ENCODE peak calls at places on chromosomes 11 and 22, in five cellular contexts. Z is esophagus squamous epithelium, M is fibroblast of the aortic adventitia, Q is fibroblast of lung, P is AG10803. C is an unnamed sample.

GRCh38 chr11:91421586-91421985 is 803.0 kb upstream of the FAT3 start:
- DNase-seq in P (no peak), Q (no peak), M (no peak), Z (no peak), C (no peak)

GRCh38 chr11:75534291-75535038 is 8.7 kb upstream of the GDPD5 start:
- DNase-seq in P (no peak), Q (no peak), Z (no peak), M (no peak), C (no peak)

GRCh38 chr22:42791721-42792452 is 65.2 kb downstream of the ARFGAP3 start:
- DNase-seq in Z (no peak), Q (no peak), M (no peak), P (peak), C (no peak)

GRCh38 chr11:15692739-15693138 is 578.0 kb downstream of the INSC start:
- DNase-seq in Q (peak), Z (no peak), P (no peak), M (no peak), C (no peak)

GRCh38 chr11:13487661-13488030 is 8.2 kb downstream of the PTH start:
- DNase-seq in P (peak), M (peak), Z (no peak), Q (no peak), C (no peak)

GRCh38 chr22:19802881-19803735 is 42.5 kb downstream of the TBX1 start:
- DNase-seq in M (no peak), Q (no peak), Z (no peak), P (no peak), C (no peak)

GRCh38 chr22:50192825-50193204 is 7.1 kb downstream of the TRABD start:
- DNase-seq in P (no peak), M (no peak), Z (no peak), Q (no peak), C (no peak)

GRCh38 chr11:70435765-70436500 is 37.6 kb downstream of the CTTN start:
- DNase-seq in M (no peak), Z (no peak), P (no peak), Q (no peak), C (no peak)

GRCh38 chr11:837189-837989 is 4.6 kb downstream of the CD151 start:
- DNase-seq in Z (no peak), Q (no peak), P (no peak), M (no peak), C (no peak)

GRCh38 chr11:1573847-1574255 is 1.8 kb upstream of the DUSP8 start:
- DNase-seq in M (no peak), Q (no peak), P (no peak), Z (no peak), C (no peak)

GRCh38 chr11:104663190-104664140 is 234.8 kb downstream of the CASP12 start:
- DNase-seq in M (no peak), Z (no peak), Q (no peak), P (peak), C (peak)

GRCh38 chr11:92277871-92278270 is 53.3 kb downstream of the FAT3 start:
- DNase-seq in Z (no peak), M (no peak), P (no peak), Q (peak), C (peak)

GRCh38 chr11:8011981-8012444 is 24.9 kb downstream of the EIF3F start:
- DNase-seq in M (peak), Z (no peak), P (peak), Q (peak), C (peak)

GRCh38 chr11:2725367-2726300 is 25.8 kb upstream of the KCNQ1OT1 start:
- DNase-seq in M (peak), Q (peak), Z (no peak), P (peak), C (peak)

GRCh38 chr11:8092587-8093424 is 11.8 kb downstream of the TUB start:
- DNase-seq in Q (peak), Z (no peak), P (peak), M (peak), C (peak)

GRCh38 chr22:31818481-31819392 is 64.9 kb downstream of the DEPDC5 start:
- DNase-seq in Q (peak), M (peak), P (peak), Z (no peak), C (no peak)

GRCh38 chr11:7495997-7496545 is 10.8 kb downstream of the OLFML1 start:
- DNase-seq in Z (no peak), M (no peak), Q (no peak), P (no peak), C (no peak)

GRCh38 chr11:44934110-44934509 is 16.6 kb downstream of the TP53I11 start:
- DNase-seq in M (no peak), Z (no peak), Q (no peak), P (no peak), C (no peak)

GRCh38 chr11:118918128-118918685 is 7.5 kb downstream of the BCL9L start:
- DNase-seq in Z (no peak), M (peak), P (peak), Q (peak), C (peak)

GRCh38 chr11:69546735-69547370 is 65.4 kb downstream of the LINC01488 start:
- DNase-seq in Q (no peak), Z (no peak), M (no peak), P (no peak), C (no peak)

GRCh38 chr22:39997939-39998726 is 3.4 kb downstream of the FAM83F start:
- DNase-seq in P (no peak), M (no peak), Z (no peak), Q (peak), C (no peak)

GRCh38 chr11:119361056-119361787 is 14.7 kb upstream of the MFRP start:
- DNase-seq in M (peak), P (peak), Q (peak), Z (no peak), C (peak)

GRCh38 chr22:32852346-32853251 is 51.1 kb downstream of the TIMP3 start:
- DNase-seq in Q (no peak), P (no peak), M (peak), Z (no peak), C (peak)

GRCh38 chr11:121452609-121453150 is at the start of gene SORL1-AS1:
- DNase-seq in P (no peak), Z (no peak), M (no peak), Q (no peak), C (no peak)

GRCh38 chr11:88208742-88209141 is 33.5 kb upstream of the RAB38 start:
- DNase-seq in M (peak), P (no peak), Q (no peak), Z (no peak), C (no peak)

GRCh38 chr11:31512117-31512516 is 2.5 kb downstream of the ELP4 start:
- DNase-seq in M (no peak), Z (no peak), Q (no peak), P (no peak), C (no peak)

GRCh38 chr11:85170184-85170583 is 457.0 kb downstream of the DLG2 start:
- DNase-seq in M (no peak), P (peak), Z (no peak), Q (peak), C (peak)

GRCh38 chr11:111157571-111157970 is 88.0 kb upstream of the POU2AF2 start:
- DNase-seq in P (no peak), Q (no peak), M (no peak), Z (no peak), C (no peak)

GRCh38 chr11:12506502-12506921 is 129.1 kb downstream of the PARVA start:
- DNase-seq in Q (peak), M (peak), P (peak), Z (no peak), C (peak)

DNA sequence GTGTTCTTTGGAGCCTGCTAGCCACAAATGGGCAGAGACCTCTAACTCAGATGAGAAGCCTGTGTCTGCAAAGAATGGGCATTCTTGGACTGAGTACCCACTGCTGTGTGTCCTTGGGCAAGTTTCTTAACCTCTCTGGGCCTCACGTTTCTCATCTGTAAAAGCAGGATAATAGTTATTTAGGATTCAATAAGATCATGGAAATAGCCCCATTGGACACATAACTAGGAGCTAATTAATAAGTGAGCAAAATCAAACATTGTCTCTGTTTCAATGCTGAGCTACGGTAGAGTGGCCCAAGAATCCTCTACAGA is 61.2 kb upstream of the WNT7B start:
- DNase-seq in Z (no peak), M (no peak), P (no peak), Q (no peak), C (no peak)
- H3K4me3 ChIP-seq in Z (no peak), M (no peak), P (no peak), Q (no peak), C (no peak)

DNA sequence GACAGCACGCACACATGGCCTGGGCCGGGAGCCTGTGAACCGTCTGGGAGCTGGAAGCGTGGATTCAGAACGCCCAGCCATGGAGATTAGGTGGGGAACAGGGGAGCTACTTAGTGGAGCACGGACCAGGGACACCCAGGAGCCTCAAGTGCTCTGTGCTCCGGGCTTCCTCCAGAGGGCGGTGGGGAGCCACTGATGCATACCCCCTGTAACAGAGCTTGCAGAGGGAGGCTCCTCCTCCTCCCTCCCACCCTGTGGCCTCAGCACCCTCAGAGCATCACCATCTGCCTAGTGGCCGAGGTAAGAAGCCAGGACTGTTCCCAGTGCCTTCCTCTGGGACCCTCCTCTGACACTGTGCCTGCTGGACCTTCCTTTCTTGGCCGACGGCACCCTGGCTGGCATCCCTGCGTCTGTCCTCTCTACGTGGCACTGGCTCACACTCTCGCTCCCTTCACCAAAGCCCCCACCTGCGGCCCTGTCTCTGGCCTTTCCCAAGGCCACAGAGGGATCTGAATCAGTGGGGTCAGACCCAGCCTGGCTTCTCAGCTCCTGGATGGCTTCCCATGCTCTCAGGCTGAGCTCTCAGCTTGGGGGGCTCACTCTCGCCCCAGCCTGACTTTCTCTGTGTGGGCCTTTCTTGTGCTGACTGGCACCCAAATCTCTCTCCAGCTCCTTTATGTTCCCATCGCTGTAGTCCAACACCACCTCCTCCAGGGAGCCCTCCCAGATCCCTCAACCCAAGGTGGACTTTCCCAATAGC is 780.9 kb downstream of the BRD1 start:
- DNase-seq in M (no peak), P (no peak), Q (no peak), Z (no peak), C (no peak)
- TF ChIP-seq CTCF in M (no peak), P (no peak), Q (no peak), Z (no peak), C (no peak)

DNA sequence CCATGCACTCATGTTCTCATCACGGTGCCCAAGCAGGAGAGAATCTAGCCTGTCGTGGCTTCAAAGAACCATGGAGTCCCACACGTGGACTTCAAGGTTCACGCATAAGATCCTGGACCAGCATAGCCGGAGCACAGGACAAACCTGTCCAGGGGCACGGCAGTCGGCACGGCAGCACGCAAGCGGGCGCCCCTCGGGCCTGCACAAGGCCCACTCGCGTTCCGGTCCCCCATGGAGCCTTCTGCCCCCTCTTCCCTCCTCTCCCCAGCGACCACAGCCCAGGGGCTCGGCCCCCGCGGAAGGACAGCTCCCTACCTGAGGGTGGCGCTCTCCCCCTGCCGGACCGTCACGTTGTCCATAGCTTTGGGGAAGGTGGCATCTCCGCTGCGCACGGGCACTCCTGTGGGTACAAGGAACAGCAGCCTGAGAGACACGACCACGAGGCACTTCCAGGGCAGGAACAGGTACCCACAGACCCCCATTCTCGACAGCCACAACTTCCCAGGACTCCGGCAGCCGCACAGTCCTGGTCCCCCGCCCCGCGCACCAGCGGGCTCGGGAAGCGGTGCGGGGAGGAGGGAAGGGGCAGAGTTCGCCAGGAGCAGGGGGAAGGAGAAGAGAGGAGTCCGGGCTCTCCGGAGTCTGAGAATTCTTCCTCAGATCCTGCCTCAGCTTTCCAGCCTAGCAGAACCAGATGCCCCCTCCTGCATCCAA is 589.5 kb downstream of the OPCML start:
- DNase-seq in M (no peak), P (no peak), Z (no peak), Q (no peak), C (no peak)
- H3K4me3 ChIP-seq in M (no peak), P (peak), Z (peak), Q (peak), C (peak)

GRCh38 chr11:61384271-61385242 is 7.8 kb upstream of the TMEM216 start:
- DNase-seq in Q (no peak), Z (no peak), P (no peak), M (peak), C (no peak)
- TF ChIP-seq CTCF in Q (peak), Z (no peak), P (peak), M (peak), C (peak)

GRCh38 chr22:46251816-46252380 is 1.8 kb upstream of the CDPF1 start:
- DNase-seq in M (no peak), Z (no peak), P (no peak), Q (no peak), C (no peak)
- H3K4me3 ChIP-seq in M (no peak), Z (no peak), P (no peak), Q (no peak), C (peak)